ENCODE peak calls at places on chromosomes 1 and 21, in eight cellular contexts. One of them, this sample, is unnamed.

GRCh38 chr1:200226268-200226968 is 183.4 kb downstream of the ZNF281 start:
- DNase-seq in fibroblast of lung: no peak
- DNase-seq in PC-3: no peak
- DNase-seq in esophagus muscularis mucosa: no peak
- DNase-seq in A549: no peak
- DNase-seq in neural progenitor cell: peak
- DNase-seq in esophagus squamous epithelium: no peak
- DNase-seq in heart left ventricle: no peak
- DNase-seq in this sample: no peak

GRCh38 chr1:43659785-43660184 is 9.8 kb downstream of the KDM4A start:
- DNase-seq in fibroblast of lung: no peak
- DNase-seq in PC-3: no peak
- DNase-seq in esophagus muscularis mucosa: no peak
- DNase-seq in A549: no peak
- DNase-seq in neural progenitor cell: no peak
- DNase-seq in esophagus squamous epithelium: no peak
- DNase-seq in heart left ventricle: no peak
- DNase-seq in this sample: no peak

GRCh38 chr1:243447342-243447741 is 191.5 kb downstream of the SDCCAG8 start:
- DNase-seq in fibroblast of lung: peak
- DNase-seq in PC-3: peak
- DNase-seq in esophagus muscularis mucosa: no peak
- DNase-seq in A549: no peak
- DNase-seq in neural progenitor cell: no peak
- DNase-seq in esophagus squamous epithelium: no peak
- DNase-seq in heart left ventricle: no peak
- DNase-seq in this sample: no peak

GRCh38 chr1:152514715-152515453 is 602 bp downstream of the CRCT1 start:
- DNase-seq in fibroblast of lung: no peak
- DNase-seq in PC-3: no peak
- DNase-seq in esophagus muscularis mucosa: peak
- DNase-seq in A549: no peak
- DNase-seq in neural progenitor cell: no peak
- DNase-seq in esophagus squamous epithelium: no peak
- DNase-seq in heart left ventricle: no peak
- DNase-seq in this sample: no peak

GRCh38 chr1:246773213-246773641 is 49.0 kb downstream of the SCCPDH start:
- DNase-seq in fibroblast of lung: no peak
- DNase-seq in PC-3: peak
- DNase-seq in esophagus muscularis mucosa: no peak
- DNase-seq in A549: no peak
- DNase-seq in neural progenitor cell: no peak
- DNase-seq in esophagus squamous epithelium: no peak
- DNase-seq in heart left ventricle: no peak
- DNase-seq in this sample: no peak

GRCh38 chr1:177650947-177651346 is 318.9 kb downstream of the SEC16B start:
- DNase-seq in fibroblast of lung: no peak
- DNase-seq in PC-3: no peak
- DNase-seq in esophagus muscularis mucosa: peak
- DNase-seq in A549: no peak
- DNase-seq in neural progenitor cell: no peak
- DNase-seq in esophagus squamous epithelium: no peak
- DNase-seq in heart left ventricle: peak
- DNase-seq in this sample: no peak

GRCh38 chr1:203048555-203049051 is 22.3 kb downstream of the PPFIA4 start:
- DNase-seq in fibroblast of lung: no peak
- DNase-seq in PC-3: no peak
- DNase-seq in esophagus muscularis mucosa: no peak
- DNase-seq in A549: no peak
- DNase-seq in neural progenitor cell: peak
- DNase-seq in esophagus squamous epithelium: no peak
- DNase-seq in heart left ventricle: no peak
- DNase-seq in this sample: no peak

GRCh38 chr21:44436111-44436611 is 19.1 kb upstream of the LRRC3 start:
- DNase-seq in fibroblast of lung: no peak
- DNase-seq in PC-3: no peak
- DNase-seq in esophagus muscularis mucosa: no peak
- DNase-seq in A549: no peak
- DNase-seq in neural progenitor cell: no peak
- DNase-seq in esophagus squamous epithelium: no peak
- DNase-seq in heart left ventricle: no peak
- DNase-seq in this sample: peak

GRCh38 chr1:66206563-66207154 is 327.3 kb upstream of the SGIP1 start:
- DNase-seq in fibroblast of lung: no peak
- DNase-seq in PC-3: no peak
- DNase-seq in esophagus muscularis mucosa: no peak
- DNase-seq in A549: no peak
- DNase-seq in neural progenitor cell: no peak
- DNase-seq in esophagus squamous epithelium: no peak
- DNase-seq in heart left ventricle: no peak
- DNase-seq in this sample: no peak

GRCh38 chr1:159015440-159015909 is 5.8 kb downstream of the IFI16 start:
- DNase-seq in fibroblast of lung: peak
- DNase-seq in PC-3: peak
- DNase-seq in esophagus muscularis mucosa: no peak
- DNase-seq in A549: no peak
- DNase-seq in neural progenitor cell: no peak
- DNase-seq in esophagus squamous epithelium: peak
- DNase-seq in heart left ventricle: peak
- DNase-seq in this sample: no peak

GRCh38 chr1:30446508-30446907 is 276.9 kb downstream of the MATN1 start:
- DNase-seq in fibroblast of lung: no peak
- DNase-seq in PC-3: no peak
- DNase-seq in esophagus muscularis mucosa: peak
- DNase-seq in A549: no peak
- DNase-seq in neural progenitor cell: no peak
- DNase-seq in esophagus squamous epithelium: no peak
- DNase-seq in heart left ventricle: no peak
- DNase-seq in this sample: no peak

GRCh38 chr1:30449003-30449402 is 274.4 kb downstream of the MATN1 start:
- DNase-seq in fibroblast of lung: no peak
- DNase-seq in PC-3: no peak
- DNase-seq in esophagus muscularis mucosa: peak
- DNase-seq in A549: no peak
- DNase-seq in neural progenitor cell: no peak
- DNase-seq in esophagus squamous epithelium: no peak
- DNase-seq in heart left ventricle: no peak
- DNase-seq in this sample: no peak

GRCh38 chr1:30447080-30447479 is 276.3 kb downstream of the MATN1 start:
- DNase-seq in fibroblast of lung: no peak
- DNase-seq in PC-3: no peak
- DNase-seq in esophagus muscularis mucosa: peak
- DNase-seq in A549: no peak
- DNase-seq in neural progenitor cell: no peak
- DNase-seq in esophagus squamous epithelium: no peak
- DNase-seq in heart left ventricle: no peak
- DNase-seq in this sample: no peak

GRCh38 chr1:30446100-30446499 is 277.3 kb downstream of the MATN1 start:
- DNase-seq in fibroblast of lung: no peak
- DNase-seq in PC-3: no peak
- DNase-seq in esophagus muscularis mucosa: peak
- DNase-seq in A549: no peak
- DNase-seq in neural progenitor cell: no peak
- DNase-seq in esophagus squamous epithelium: no peak
- DNase-seq in heart left ventricle: no peak
- DNase-seq in this sample: no peak

GRCh38 chr1:30447701-30448100 is 275.7 kb downstream of the MATN1 start:
- DNase-seq in fibroblast of lung: no peak
- DNase-seq in PC-3: no peak
- DNase-seq in esophagus muscularis mucosa: peak
- DNase-seq in A549: no peak
- DNase-seq in neural progenitor cell: no peak
- DNase-seq in esophagus squamous epithelium: no peak
- DNase-seq in heart left ventricle: no peak
- DNase-seq in this sample: no peak
- H3K27ac ChIP-seq in fibroblast of lung: no peak
- H3K27ac ChIP-seq in PC-3: no peak
- H3K27ac ChIP-seq in esophagus muscularis mucosa: no peak
- H3K27ac ChIP-seq in A549: no peak
- H3K27ac ChIP-seq in neural progenitor cell: no peak
- H3K27ac ChIP-seq in esophagus squamous epithelium: no peak
- H3K27ac ChIP-seq in heart left ventricle: no peak
- H3K27ac ChIP-seq in this sample: no peak

GRCh38 chr1:46132529-46133180 is at the start of gene PIK3R3:
- DNase-seq in fibroblast of lung: peak
- DNase-seq in PC-3: peak
- DNase-seq in esophagus muscularis mucosa: peak
- DNase-seq in A549: peak
- DNase-seq in neural progenitor cell: peak
- DNase-seq in esophagus squamous epithelium: peak
- DNase-seq in heart left ventricle: peak
- DNase-seq in this sample: peak

GRCh38 chr1:46131727-46132528 is 501 bp downstream of the PIK3R3 start:
- DNase-seq in fibroblast of lung: peak
- DNase-seq in PC-3: peak
- DNase-seq in esophagus muscularis mucosa: no peak
- DNase-seq in A549: no peak
- DNase-seq in neural progenitor cell: peak
- DNase-seq in esophagus squamous epithelium: no peak
- DNase-seq in heart left ventricle: no peak
- DNase-seq in this sample: no peak

GRCh38 chr1:46133946-46134345 is 1.5 kb upstream of the PIK3R3 start:
- DNase-seq in fibroblast of lung: no peak
- DNase-seq in PC-3: no peak
- DNase-seq in esophagus muscularis mucosa: no peak
- DNase-seq in A549: no peak
- DNase-seq in neural progenitor cell: peak
- DNase-seq in esophagus squamous epithelium: no peak
- DNase-seq in heart left ventricle: no peak
- DNase-seq in this sample: no peak

GRCh38 chr1:46134660-46135331 is 2.4 kb upstream of the PIK3R3 start:
- DNase-seq in fibroblast of lung: peak
- DNase-seq in PC-3: peak
- DNase-seq in esophagus muscularis mucosa: no peak
- DNase-seq in A549: no peak
- DNase-seq in neural progenitor cell: no peak
- DNase-seq in esophagus squamous epithelium: no peak
- DNase-seq in heart left ventricle: no peak
- DNase-seq in this sample: no peak

DNA sequence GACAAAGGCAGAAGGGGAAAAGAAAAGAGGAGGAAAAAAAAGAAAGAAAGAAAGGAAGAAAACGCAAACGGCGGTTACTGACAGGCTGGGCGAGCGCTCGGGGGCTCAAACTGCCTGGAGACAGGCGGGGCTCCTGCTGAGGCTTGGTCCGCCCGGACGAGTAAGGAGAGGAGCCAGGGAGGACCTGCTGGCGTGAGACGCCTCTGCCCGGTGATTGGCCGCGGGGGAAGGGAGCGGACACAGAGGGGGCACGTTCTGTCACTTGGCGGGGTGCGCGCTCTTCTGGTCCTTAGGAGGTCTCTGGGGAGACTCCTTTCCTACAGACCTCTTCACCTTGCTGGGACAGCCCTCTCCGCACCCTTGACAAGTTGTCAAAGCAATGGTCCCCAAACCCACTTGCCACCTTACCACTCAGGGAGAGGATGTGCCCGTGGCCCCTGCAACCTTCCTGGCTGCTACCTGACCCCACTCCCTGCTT is 791 bp upstream of the PIK3R3 start:
- DNase-seq in fibroblast of lung: no peak
- DNase-seq in PC-3: no peak
- DNase-seq in esophagus muscularis mucosa: no peak
- DNase-seq in A549: peak
- DNase-seq in neural progenitor cell: no peak
- DNase-seq in esophagus squamous epithelium: no peak
- DNase-seq in heart left ventricle: peak
- DNase-seq in this sample: peak
- H3K4me3 ChIP-seq in fibroblast of lung: peak
- H3K4me3 ChIP-seq in PC-3: peak
- H3K4me3 ChIP-seq in esophagus muscularis mucosa: peak
- H3K4me3 ChIP-seq in A549: peak
- H3K4me3 ChIP-seq in neural progenitor cell: peak
- H3K4me3 ChIP-seq in esophagus squamous epithelium: peak
- H3K4me3 ChIP-seq in heart left ventricle: peak
- H3K4me3 ChIP-seq in this sample: peak

DNA sequence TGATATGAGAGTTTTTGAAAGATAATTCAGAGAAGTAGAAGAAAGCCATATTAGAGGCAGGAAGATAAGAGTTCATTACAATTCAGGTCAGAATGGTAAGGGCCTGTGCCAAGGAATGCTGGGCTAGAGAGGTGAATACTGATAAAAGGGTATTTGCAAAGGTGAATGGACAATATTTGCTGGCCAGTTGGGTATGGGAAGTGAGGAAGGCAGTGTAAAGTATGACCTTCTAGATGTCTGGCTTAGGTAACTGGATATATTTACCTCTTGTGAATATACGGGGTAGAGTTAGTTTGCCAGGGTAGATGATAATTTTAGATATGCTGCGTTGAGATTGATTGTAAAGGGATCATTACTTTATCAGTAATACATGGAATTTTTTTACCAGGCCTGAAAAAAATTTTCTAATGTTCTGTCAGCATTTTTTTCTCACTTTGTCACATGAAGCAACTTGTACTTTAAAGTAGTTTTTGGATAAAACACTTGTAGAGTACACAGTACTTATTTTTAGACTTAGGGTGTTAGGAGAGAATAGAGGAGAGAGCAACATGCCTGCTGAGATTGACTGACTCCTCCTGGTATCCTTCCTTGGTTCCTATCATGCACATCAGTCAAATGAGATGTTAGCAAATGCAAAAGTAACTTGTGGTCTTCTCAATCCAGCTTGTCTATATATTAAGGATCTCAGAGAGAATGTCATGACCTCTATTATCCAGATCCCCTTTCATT is 14.1 kb downstream of the RTCA start:
- DNase-seq in fibroblast of lung: no peak
- DNase-seq in PC-3: no peak
- DNase-seq in esophagus muscularis mucosa: no peak
- DNase-seq in A549: no peak
- DNase-seq in neural progenitor cell: no peak
- DNase-seq in esophagus squamous epithelium: no peak
- DNase-seq in heart left ventricle: no peak
- DNase-seq in this sample: no peak
- H3K27ac ChIP-seq in fibroblast of lung: no peak
- H3K27ac ChIP-seq in PC-3: no peak
- H3K27ac ChIP-seq in esophagus muscularis mucosa: no peak
- H3K27ac ChIP-seq in A549: no peak
- H3K27ac ChIP-seq in neural progenitor cell: no peak
- H3K27ac ChIP-seq in esophagus squamous epithelium: no peak
- H3K27ac ChIP-seq in heart left ventricle: peak
- H3K27ac ChIP-seq in this sample: no peak

GRCh38 chr1:155267373-155267772 is 5.2 kb upstream of the SCAMP3 start:
- DNase-seq in fibroblast of lung: no peak
- DNase-seq in PC-3: no peak
- DNase-seq in esophagus muscularis mucosa: no peak
- DNase-seq in A549: no peak
- DNase-seq in neural progenitor cell: no peak
- DNase-seq in esophagus squamous epithelium: no peak
- DNase-seq in heart left ventricle: no peak
- DNase-seq in this sample: no peak
- H3K4me3 ChIP-seq in fibroblast of lung: no peak
- H3K4me3 ChIP-seq in PC-3: no peak
- H3K4me3 ChIP-seq in esophagus muscularis mucosa: no peak
- H3K4me3 ChIP-seq in A549: no peak
- H3K4me3 ChIP-seq in neural progenitor cell: no peak
- H3K4me3 ChIP-seq in esophagus squamous epithelium: no peak
- H3K4me3 ChIP-seq in heart left ventricle: no peak
- H3K4me3 ChIP-seq in this sample: no peak

GRCh38 chr1:234716907-234717375 is 107.0 kb upstream of the IRF2BP2 start:
- DNase-seq in fibroblast of lung: peak
- DNase-seq in PC-3: no peak
- DNase-seq in esophagus muscularis mucosa: no peak
- DNase-seq in A549: no peak
- DNase-seq in neural progenitor cell: no peak
- DNase-seq in esophagus squamous epithelium: no peak
- DNase-seq in heart left ventricle: no peak
- DNase-seq in this sample: no peak
- H3K27ac ChIP-seq in fibroblast of lung: peak
- H3K27ac ChIP-seq in PC-3: no peak
- H3K27ac ChIP-seq in esophagus muscularis mucosa: peak
- H3K27ac ChIP-seq in A549: no peak
- H3K27ac ChIP-seq in neural progenitor cell: no peak
- H3K27ac ChIP-seq in esophagus squamous epithelium: peak
- H3K27ac ChIP-seq in heart left ventricle: peak
- H3K27ac ChIP-seq in this sample: peak

This sample was measured in WERI-Rb-1.